ENCODE peak calls at places on chromosomes 1 and 21, in eight cellular contexts. J is psoas muscle, C is ovary, B is tibial artery, N is adrenal gland, A is right lobe of liver, G is IMR-90, X is H1. O is an unnamed sample. For H3K36me3, H3K4me1 and H3K27me3, the result is how much of the 10 kb centered on the place peaks cover.

GRCh38 chr1:235326719-235327558 is 1.0 kb downstream of the ARID4B start:
- DNase-seq in N (peak), A (peak), G (no peak), C (peak), B (peak), J (peak), X (no peak), O (peak)

GRCh38 chr1:25774921-25775774 is 24.8 kb upstream of the SELENON start:
- DNase-seq in J (no peak), G (no peak), X (no peak), C (no peak), N (no peak), A (no peak), B (no peak), O (no peak)

GRCh38 chr1:183956559-183957188 is 80.9 kb downstream of the COLGALT2 start:
- DNase-seq in B (peak), X (no peak), G (peak), N (peak), A (no peak), C (no peak), J (no peak), O (no peak)

GRCh38 chr1:231808990-231809389 is 182.4 kb downstream of the DISC1 start:
- DNase-seq in A (no peak), X (no peak), N (no peak), J (no peak), G (peak), C (no peak), B (peak), O (no peak)

GRCh38 chr1:150536836-150537731 is 12.1 kb upstream of the ADAMTSL4 start:
- DNase-seq in B (no peak), C (no peak), J (no peak), N (no peak), G (no peak), X (no peak), A (no peak), O (no peak)

GRCh38 chr1:75765697-75766355 is 20.2 kb upstream of the RABGGTB start:
- DNase-seq in A (no peak), B (no peak), G (peak), X (no peak), J (no peak), N (no peak), C (no peak), O (no peak)

GRCh38 chr1:23793018-23793781 is 2.3 kb downstream of the LYPLA2 start:
- DNase-seq in N (peak), G (no peak), B (no peak), C (no peak), A (peak), X (no peak), J (peak), O (peak)

GRCh38 chr21:41477641-41478318 is 30.2 kb downstream of the TMPRSS2 start:
- DNase-seq in C (no peak), G (no peak), X (peak), B (no peak), N (no peak), A (peak), J (no peak), O (no peak)

GRCh38 chr21:33871171-33871570 is 44.4 kb downstream of the ATP5PO start:
- DNase-seq in C (no peak), A (no peak), J (no peak), G (peak), N (no peak), B (no peak), X (no peak), O (no peak)

GRCh38 chr21:25984538-25984937 is 186.0 kb downstream of the APP start:
- DNase-seq in X (no peak), C (no peak), A (no peak), N (no peak), B (no peak), J (no peak), G (no peak), O (no peak)
- H3K36me3 ChIP-seq in X (under half), C (under half), A (under half), N (under half), B (under half), J (under half), G (under half), O (under half)

DNA sequence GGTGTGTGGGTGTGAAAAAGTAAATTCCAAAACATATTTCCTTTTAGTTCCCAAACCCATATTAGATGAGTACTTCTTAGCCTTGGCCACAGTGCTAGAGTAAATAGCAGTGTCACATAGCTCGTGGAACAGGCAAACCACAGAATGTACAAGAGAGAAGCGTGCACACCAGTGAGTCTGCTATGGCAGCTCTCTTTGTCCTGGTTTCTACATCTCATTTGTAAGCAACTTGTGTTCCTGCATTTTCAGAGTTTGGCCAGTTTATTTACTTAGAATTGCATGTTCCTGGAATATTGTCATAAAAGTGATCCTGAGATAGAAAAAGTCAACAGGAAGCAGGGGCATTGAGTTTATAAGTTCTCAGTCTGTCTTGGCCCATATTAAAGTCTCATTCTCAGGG is 142.1 kb downstream of the DHRS3 start:
- DNase-seq in X (no peak), A (no peak), B (peak), N (no peak), G (peak), C (no peak), J (no peak), O (no peak)
- H3K4me1 ChIP-seq in X (under half), A (half or more), B (half or more), N (under half), G (under half), C (under half), J (half or more), O (half or more)

GRCh38 chr1:48760889-48761288 is 15.8 kb downstream of the BEND5 start:
- DNase-seq in X (no peak), G (no peak), N (peak), A (no peak), C (no peak), B (no peak), J (no peak), O (no peak)
- H3K27me3 ChIP-seq in X (under half), G (under half), N (under half), A (under half), C (under half), B (under half), J (under half), O (under half)

GRCh38 chr1:21164266-21164665 is 12.4 kb downstream of the EIF4G3 start:
- DNase-seq in B (no peak), N (no peak), C (no peak), G (no peak), J (no peak), A (no peak), X (no peak), O (no peak)
- H3K36me3 ChIP-seq in B (under half), N (under half), C (under half), G (under half), J (under half), A (under half), X (under half), O (under half)

GRCh38 chr1:206686486-206687249 is 2.0 kb downstream of the MAPKAPK2 start:
- DNase-seq in G (no peak), A (no peak), J (no peak), C (no peak), X (no peak), B (no peak), N (no peak), O (no peak)
- H3K4me1 ChIP-seq in G (under half), A (half or more), J (half or more), C (under half), X (under half), B (under half), N (under half), O (half or more)

GRCh38 chr1:202648822-202649221 is 61.4 kb downstream of the SYT2 start:
- DNase-seq in N (no peak), A (no peak), J (no peak), X (no peak), G (no peak), C (no peak), B (no peak), O (no peak)
- H3K27me3 ChIP-seq in N (under half), A (under half), J (under half), X (under half), G (half or more), C (under half), B (half or more), O (half or more)

DNA sequence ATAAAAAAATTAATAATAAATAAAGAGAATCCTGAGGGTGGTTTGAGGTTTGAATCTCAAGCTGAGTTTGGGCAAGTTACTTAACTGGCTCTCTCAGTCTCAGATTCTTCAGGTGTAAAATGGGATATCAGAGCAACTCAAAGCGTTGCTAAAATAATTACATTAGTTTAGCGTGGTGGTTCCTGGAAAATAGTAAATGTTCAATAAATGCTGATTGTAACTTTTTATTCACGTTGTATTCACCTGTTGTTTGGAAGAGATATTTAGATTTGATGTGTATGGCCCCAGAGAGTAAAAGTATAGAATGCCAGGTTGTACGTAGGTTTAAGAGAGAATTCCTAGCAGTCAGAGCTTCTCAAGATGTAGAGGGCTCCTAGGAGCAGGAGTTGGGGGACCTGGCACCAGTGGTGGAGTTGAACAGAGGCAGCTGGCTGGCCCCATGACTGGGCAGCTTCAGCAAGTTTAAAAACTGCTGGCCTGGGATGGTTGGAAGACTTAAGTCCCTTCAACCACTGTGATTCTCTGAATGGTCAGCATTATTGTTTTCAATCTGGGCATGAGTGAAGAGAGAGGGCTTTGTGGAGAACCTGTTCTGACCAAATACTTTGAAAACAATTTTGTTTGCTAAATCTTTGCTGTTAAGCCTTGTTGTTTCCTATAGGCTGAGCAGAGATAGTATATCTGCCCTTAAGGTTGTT is 22.4 kb downstream of the PRCC start:
- DNase-seq in X (no peak), A (no peak), G (no peak), B (no peak), N (no peak), C (no peak), J (no peak), O (no peak)
- H3K36me3 ChIP-seq in X (under half), A (under half), G (under half), B (half or more), N (under half), C (under half), J (half or more), O (half or more)